ENCODE peak calls at places on chromosomes 3 and 15, in four cellular contexts. H is CD4-positive, alpha-beta T cell; A is stimulated activated CD4-positive, alpha-beta T cell treated with anti-CD3 and anti-CD28 coated beads, TNF-alpha, amount 100 ng/mL, for 1 hour; S is CD4-positive, alpha-beta memory T cell. F is an unnamed sample.

GRCh38 chr3:77426531-77426930 is 386.6 kb downstream of the ROBO2 start:
- DNase-seq in H (no peak), S (no peak), A (no peak), F (no peak)

GRCh38 chr3:20668411-20668810 is 482.4 kb upstream of the SGO1 start:
- DNase-seq in S (no peak), H (no peak), A (no peak), F (no peak)

GRCh38 chr15:59410448-59410896 is 27.5 kb upstream of the FAM81A start:
- DNase-seq in H (no peak), S (no peak), A (no peak), F (no peak)

GRCh38 chr15:63901912-63902670 is 68.3 kb upstream of the HERC1 start:
- DNase-seq in H (no peak), A (no peak), S (no peak), F (no peak)

GRCh38 chr15:56052389-56053045 is 59.1 kb upstream of the NEDD4 start:
- DNase-seq in A (no peak), H (no peak), S (peak; percentile 44), F (peak; percentile 23)

GRCh38 chr3:128698211-128699011 is 27.6 kb upstream of the RAB7A start:
- DNase-seq in A (no peak), S (no peak), H (no peak), F (no peak)

GRCh38 chr3:63800097-63800496 is 19.0 kb upstream of the C3orf49 start:
- DNase-seq in S (no peak), H (no peak), A (no peak), F (no peak)

GRCh38 chr15:73305331-73306211 is 63.2 kb downstream of the HCN4 start:
- DNase-seq in H (no peak), S (peak; percentile 9), A (no peak), F (no peak)

GRCh38 chr15:47872869-47873301 is 155.6 kb downstream of the SEMA6D start:
- DNase-seq in H (no peak), A (no peak), S (no peak), F (no peak)

GRCh38 chr15:40749151-40749630 is 5.9 kb downstream of the RMDN3 start:
- DNase-seq in H (no peak), A (no peak), S (no peak), F (no peak)

GRCh38 chr3:30332196-30333021 is 274.0 kb upstream of the TGFBR2 start:
- DNase-seq in A (no peak), H (peak; percentile 23), S (no peak), F (no peak)

GRCh38 chr3:46848271-46849097 is 14.8 kb downstream of the MYL3 start:
- DNase-seq in H (no peak), S (no peak), A (no peak), F (no peak)

GRCh38 chr3:124263168-124263567 is 271.2 kb upstream of the ROPN1 start:
- DNase-seq in S (no peak), A (no peak), H (no peak), F (no peak)

GRCh38 chr3:144652573-144652972 is 681.0 kb downstream of the DIPK2A start:
- DNase-seq in A (no peak), S (no peak), H (no peak), F (no peak)

GRCh38 chr15:76289582-76289981 is 21.7 kb downstream of the ETFA start:
- DNase-seq in H (no peak), A (no peak), S (no peak), F (no peak)

GRCh38 chr3:126378341-126378751 is 16.4 kb upstream of the CFAP100 start:
- DNase-seq in A (no peak), S (no peak), H (no peak), F (no peak)

GRCh38 chr3:72265250-72265649 is 480.3 kb upstream of the PROK2 start:
- DNase-seq in H (no peak), A (no peak), S (no peak), F (no peak)

GRCh38 chr3:118292841-118293240 is 741.8 kb downstream of the IGSF11 start:
- DNase-seq in S (no peak), A (no peak), H (no peak), F (no peak)

GRCh38 chr3:34015204-34016142 is 217.0 kb downstream of the PDCD6IP start:
- DNase-seq in S (no peak), A (no peak), H (no peak), F (no peak)

GRCh38 chr3:152026033-152026556 is 152.7 kb downstream of the SUCNR1 start:
- DNase-seq in S (no peak), H (no peak), A (no peak), F (no peak)

GRCh38 chr3:42803800-42804112 is 534 bp downstream of the HIGD1A start:
- DNase-seq in A (no peak), S (no peak), H (peak; percentile 6), F (peak; percentile 2)

GRCh38 chr15:99435138-99435695 is 130.6 kb upstream of the MEF2A start:
- DNase-seq in S (no peak), H (no peak), A (no peak), F (no peak)

GRCh38 chr3:60000311-60001105 is 950.7 kb upstream of the CFAP20DC start:
- DNase-seq in A (no peak), S (no peak), H (no peak), F (no peak)

GRCh38 chr15:48021336-48022086 is 99.3 kb upstream of the SLC24A5 start:
- DNase-seq in S (no peak), A (no peak), H (no peak), F (no peak)

GRCh38 chr3:197417451-197417850 is 119.0 kb upstream of the DLG1 start:
- DNase-seq in A (no peak), H (no peak), S (no peak), F (no peak)

GRCh38 chr3:155701882-155702465 is 42.9 kb downstream of the PLCH1 start:
- DNase-seq in A (no peak), S (peak; percentile 35), H (no peak), F (no peak)

GRCh38 chr15:34233614-34234013 is 8.8 kb downstream of the EMC4 start:
- DNase-seq in A (no peak), H (no peak), S (no peak), F (no peak)

GRCh38 chr15:34616613-34617012 is 33.2 kb upstream of the GOLGA8B start:
- DNase-seq in S (no peak), A (no peak), H (no peak), F (no peak)

GRCh38 chr3:147462856-147463255 is 53.7 kb downstream of the ZIC1 start:
- DNase-seq in A (no peak), S (no peak), H (no peak), F (no peak)

GRCh38 chr3:78978037-78978436 is 789.8 kb downstream of the ROBO1 start:
- DNase-seq in S (no peak), A (no peak), H (no peak), F (no peak)

F was measured in GM18507.